ENCODE peak calls at places on chromosomes 3 and 15, in six cellular contexts. P is stimulated activated CD4-positive, alpha-beta T cell treated with anti-CD3 and anti-CD28 coated beads, Interleukin-2, amount 100 ng/mL, for 48 hours; I is endothelial cell; N is activated CD4-positive, alpha-beta T cell treated with anti-CD3 and anti-CD28 coated beads for 4 hours; Y is activated T-cell treated with anti-CD3 and anti-CD28 coated beads, Interleukin-2, amount 50 U/mL, for 72 hours; U is D721Med. V is an unnamed sample.

GRCh38 chr15:66592505-66593218 is 26.9 kb upstream of the LCTL start:
- DNase-seq in P (no peak), I (no peak), N (no peak), Y (no peak), U (no peak), V (no peak)

GRCh38 chr3:73098873-73099272 is 37.4 kb downstream of the EBLN2 start:
- DNase-seq in P (no peak), I (no peak), N (no peak), Y (no peak), U (no peak), V (no peak)

GRCh38 chr15:89129123-89129815 is 41.0 kb downstream of the ABHD2 start:
- DNase-seq in P (peak), I (peak), N (peak), Y (peak), U (no peak), V (peak)

GRCh38 chr3:71117572-71118247 is 465.8 kb downstream of the FOXP1 start:
- DNase-seq in P (no peak), I (no peak), N (no peak), Y (no peak), U (no peak), V (no peak)

GRCh38 chr3:66692108-66692750 is 191.4 kb upstream of the LRIG1 start:
- DNase-seq in P (no peak), I (no peak), N (no peak), Y (no peak), U (no peak), V (no peak)

GRCh38 chr15:41713047-41713446 is 52.8 kb downstream of the MGA start:
- DNase-seq in P (no peak), I (no peak), N (no peak), Y (no peak), U (no peak), V (no peak)

GRCh38 chr15:98855815-98856539 is 151.6 kb downstream of the PGPEP1L start:
- DNase-seq in P (no peak), I (no peak), N (no peak), Y (no peak), U (no peak), V (no peak)

GRCh38 chr3:104291878-104292277 is 1074.8 kb upstream of the ALCAM start:
- DNase-seq in P (no peak), I (no peak), N (no peak), Y (no peak), U (no peak), V (no peak)

GRCh38 chr3:162586591-162586990 is 1090.0 kb downstream of the OTOL1 start:
- DNase-seq in P (no peak), I (no peak), N (no peak), Y (no peak), U (no peak), V (no peak)

GRCh38 chr3:31875437-31875836 is 105.6 kb downstream of the OSBPL10 start:
- DNase-seq in P (no peak), I (no peak), N (no peak), Y (no peak), U (no peak), V (no peak)

GRCh38 chr15:83318861-83319415 is 34.5 kb upstream of the BNC1 start:
- DNase-seq in P (no peak), I (no peak), N (no peak), Y (no peak), U (no peak), V (no peak)

GRCh38 chr3:49421890-49422378 is 339 bp downstream of the AMT start:
- DNase-seq in P (no peak), I (peak), N (no peak), Y (peak), U (no peak), V (no peak)

GRCh38 chr3:196931828-196932587 is 10.3 kb downstream of the NCBP2 start:
- DNase-seq in P (no peak), I (no peak), N (no peak), Y (no peak), U (no peak), V (no peak)

GRCh38 chr15:68464451-68465090 is 32.6 kb upstream of the ITGA11 start:
- DNase-seq in P (no peak), I (no peak), N (no peak), Y (no peak), U (no peak), V (no peak)

GRCh38 chr3:196995646-196996355 is 27.2 kb upstream of the PIGZ start:
- DNase-seq in P (no peak), I (no peak), N (no peak), Y (no peak), U (no peak), V (no peak)

V was measured in activated CD8-positive, alpha-beta T cell treated with anti-CD3 and anti-CD28 coated beads for 36 hours.